ENCODE peak calls at places on chromosomes 7 and 10, in ten cellular contexts. F is RWPE1, I is mucosa of descending colon, V is tibial nerve, R is neural progenitor cell, W is endodermal cell, C is choroid plexus epithelial cell, K is right lobe of liver, D is hepatocyte, U is esophagus squamous epithelium. Q is an unnamed sample.
A peak's percentile ranks its signal among the peaks of the same experiment; 100 is the strongest.

GRCh38 chr10:66799474-66799873 is 126.4 kb upstream of the LRRTM3 start:
- DNase-seq in F (no peak), I (no peak), V (no peak), R (no peak), W (no peak), C (no peak), K (no peak), D (no peak), U (no peak), Q (no peak)

GRCh38 chr10:98125940-98126631 is 8.4 kb upstream of the R3HCC1L start:
- DNase-seq in F (no peak), I (no peak), V (no peak), R (no peak), W (no peak), C (no peak), K (no peak), D (no peak), U (no peak), Q (no peak)

GRCh38 chr10:29039659-29040309 is 249.1 kb upstream of the LYZL1 start:
- DNase-seq in F (peak; percentile 9), I (no peak), V (no peak), R (no peak), W (no peak), C (peak; percentile 96), K (no peak), D (peak; percentile 32), U (no peak), Q (no peak)

GRCh38 chr7:1899951-1900762 is 230.1 kb downstream of the ELFN1 start:
- DNase-seq in F (no peak), I (no peak), V (no peak), R (no peak), W (no peak), C (no peak), K (peak; percentile 40), D (no peak), U (no peak), Q (no peak)

GRCh38 chr10:119024882-119025281 is 4.6 kb upstream of the NANOS1 start:
- DNase-seq in F (no peak), I (no peak), V (no peak), R (no peak), W (no peak), C (no peak), K (no peak), D (no peak), U (no peak), Q (no peak)

GRCh38 chr7:22751341-22751740 is 24.3 kb downstream of the IL6 start:
- DNase-seq in F (no peak), I (no peak), V (no peak), R (no peak), W (no peak), C (no peak), K (no peak), D (no peak), U (no peak), Q (no peak)

GRCh38 chr10:27482984-27483956 is 20.8 kb upstream of the RAB18 start:
- DNase-seq in F (peak; percentile 87), I (no peak), V (no peak), R (no peak), W (no peak), C (peak; percentile 12), K (no peak), D (peak; percentile 38), U (no peak), Q (no peak)

GRCh38 chr10:35011771-35012191 is 78.4 kb downstream of the CUL2 start:
- DNase-seq in F (no peak), I (no peak), V (no peak), R (no peak), W (no peak), C (peak; percentile 46), K (no peak), D (no peak), U (no peak), Q (no peak)

GRCh38 chr10:77637474-77637985 is at the start of gene KCNMA1:
- DNase-seq in F (peak; percentile 41), I (peak; percentile 29), V (no peak), R (peak; percentile 68), W (peak; percentile 78), C (no peak), K (peak; percentile 58), D (peak; percentile 46), U (no peak), Q (no peak)

GRCh38 chr7:98170944-98171343 is 40.3 kb upstream of the BHLHA15 start:
- DNase-seq in F (no peak), I (no peak), V (no peak), R (no peak), W (no peak), C (no peak), K (no peak), D (no peak), U (no peak), Q (no peak)

GRCh38 chr7:1670894-1671875 is 1.1 kb downstream of the ELFN1 start:
- DNase-seq in F (no peak), I (no peak), V (no peak), R (no peak), W (peak; percentile 55), C (no peak), K (peak; percentile 42), D (peak; percentile 10), U (no peak), Q (no peak)

GRCh38 chr7:150848111-150848510 is 4.2 kb upstream of the AOC1 start:
- DNase-seq in F (no peak), I (no peak), V (no peak), R (no peak), W (peak; percentile 26), C (no peak), K (no peak), D (no peak), U (no peak), Q (peak; percentile 65)
- TF ChIP-seq CTCF in F (no peak), I (no peak), V (no peak), R (no peak), W (no peak), C (no peak), K (no peak), D (no peak), U (no peak), Q (no peak)

DNA sequence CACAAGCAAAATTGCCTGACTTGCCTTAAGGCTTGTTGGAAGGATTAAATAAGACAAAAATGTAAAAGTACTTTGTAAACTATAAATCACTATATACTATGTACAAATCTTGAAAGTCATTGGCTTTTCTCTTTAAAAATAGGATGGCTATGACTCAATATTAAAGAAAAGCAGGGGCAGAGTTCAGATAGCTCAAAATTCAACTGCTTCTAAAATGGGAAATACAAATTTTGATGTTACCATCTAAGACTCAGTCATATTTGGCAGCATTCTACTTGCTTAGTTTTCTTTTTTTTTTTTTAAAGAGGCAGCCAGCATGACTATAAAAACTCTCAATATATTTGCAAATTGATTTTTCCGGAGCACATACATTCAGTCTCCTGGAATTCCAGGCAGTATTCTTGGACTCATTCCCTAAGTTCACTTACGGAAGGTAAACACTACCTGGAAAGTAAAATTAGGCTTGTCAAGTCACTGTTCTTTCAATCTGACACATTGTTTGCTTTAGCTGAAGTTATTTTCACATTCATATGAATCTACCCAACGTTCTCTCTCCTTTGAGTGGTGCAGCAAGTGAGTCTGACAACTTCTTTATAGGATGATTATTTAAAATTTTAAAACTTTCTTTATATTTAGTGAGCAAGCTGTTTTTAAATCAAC is 133.8 kb upstream of the CCDC6 start:
- DNase-seq in F (peak; percentile 5), I (no peak), V (no peak), R (no peak), W (no peak), C (no peak), K (no peak), D (no peak), U (no peak), Q (no peak)
- TF ChIP-seq CTCF in F (no peak), I (no peak), V (no peak), R (no peak), W (no peak), C (no peak), K (no peak), D (no peak), U (no peak), Q (no peak)

GRCh38 chr10:61903184-61903990 is 1.9 kb downstream of the ARID5B start:
- DNase-seq in F (peak; percentile 72), I (peak; percentile 68), V (peak; percentile 50), R (peak; percentile 71), W (peak; percentile 76), C (peak; percentile 74), K (peak; percentile 80), D (peak; percentile 75), U (no peak), Q (no peak)

GRCh38 chr10:61900829-61901783 is at the start of gene ARID5B:
- DNase-seq in F (peak; percentile 71), I (peak; percentile 87), V (peak; percentile 65), R (peak; percentile 79), W (peak; percentile 75), C (peak; percentile 84), K (peak; percentile 67), D (peak; percentile 67), U (no peak), Q (no peak)

GRCh38 chr10:61901829-61902447 is 439 bp downstream of the ARID5B start:
- DNase-seq in F (no peak), I (peak; percentile 47), V (no peak), R (peak; percentile 64), W (peak; percentile 75), C (peak; percentile 48), K (no peak), D (peak; percentile 28), U (no peak), Q (no peak)

GRCh38 chr10:61903991-61904350 is 2.5 kb downstream of the ARID5B start:
- DNase-seq in F (no peak), I (no peak), V (no peak), R (no peak), W (no peak), C (no peak), K (no peak), D (no peak), U (no peak), Q (no peak)

DNA sequence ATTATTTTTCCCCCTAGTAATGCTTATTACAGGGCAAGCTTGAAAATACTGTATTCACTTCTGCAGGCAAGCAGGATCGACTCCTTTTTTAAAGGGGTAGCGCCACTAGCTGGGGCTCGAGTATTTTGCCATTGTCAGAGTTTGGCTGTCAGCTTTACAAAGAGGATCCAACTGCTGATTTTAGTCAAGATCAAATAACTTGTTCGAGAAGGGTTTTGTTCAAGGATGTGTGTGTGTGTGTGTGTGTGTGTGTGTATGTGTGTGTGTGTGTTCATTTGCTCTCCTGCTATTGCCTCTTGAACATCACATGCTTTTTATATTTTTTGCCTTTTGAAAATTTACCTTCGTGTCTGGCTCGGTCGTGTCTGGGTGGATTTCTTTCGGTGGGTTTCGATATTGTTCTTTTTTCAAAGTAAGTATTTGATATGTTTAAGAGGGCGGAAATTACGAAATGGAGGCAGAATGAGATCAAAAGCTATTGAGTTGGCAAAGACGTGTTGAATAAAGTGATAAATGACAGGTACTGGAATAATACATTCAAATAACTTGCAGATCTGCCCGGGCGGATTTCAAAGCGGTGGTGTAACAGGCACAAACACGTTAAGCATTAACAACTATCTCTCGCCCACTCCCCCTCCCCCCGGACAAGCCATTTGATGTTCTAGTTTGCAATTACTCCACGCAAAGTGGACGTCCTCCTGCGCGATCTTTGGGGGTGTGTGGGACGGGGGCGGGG is 1.1 kb downstream of the ARID5B start:
- DNase-seq in F (peak; percentile 68), I (peak; percentile 74), V (peak; percentile 52), R (peak; percentile 65), W (peak; percentile 60), C (peak; percentile 86), K (peak; percentile 86), D (peak; percentile 68), U (no peak), Q (no peak)
- TF ChIP-seq CTCF in F (peak; percentile 23), I (no peak), V (peak; percentile 13), R (peak; percentile 8), W (no peak), C (peak; percentile 58), K (no peak), D (peak; percentile 27), U (no peak), Q (peak; percentile 54)

GRCh38 chr7:32266932-32267475 is 196.8 kb upstream of the PDE1C start:
- DNase-seq in F (no peak), I (no peak), V (no peak), R (peak; percentile 60), W (peak; percentile 76), C (no peak), K (no peak), D (no peak), U (no peak), Q (peak; percentile 81)
- TF ChIP-seq CTCF in F (no peak), I (no peak), V (no peak), R (peak; percentile 38), W (peak; percentile 71), C (no peak), K (no peak), D (no peak), U (no peak), Q (no peak)

Q was measured in osteocyte.